ENCODE peak calls at places on chromosomes 2 and 18, in eight cellular contexts. One of them, this sample, is unnamed.

GRCh38 chr2:5538717-5539116 is 153.5 kb upstream of the SOX11 start:
- DNase-seq in left ventricle myocardium inferior: no peak
- DNase-seq in foreskin keratinocyte: no peak
- DNase-seq in fibroblast of the aortic adventitia: no peak
- DNase-seq in MCF 10A: no peak
- DNase-seq in AG04450: no peak
- DNase-seq in GM10248: no peak
- DNase-seq in CD4-positive, alpha-beta T cell: no peak
- DNase-seq in this sample: peak

GRCh38 chr2:202157211-202157985 is 81.0 kb downstream of the SUMO1 start:
- DNase-seq in left ventricle myocardium inferior: no peak
- DNase-seq in foreskin keratinocyte: no peak
- DNase-seq in fibroblast of the aortic adventitia: no peak
- DNase-seq in MCF 10A: no peak
- DNase-seq in AG04450: no peak
- DNase-seq in GM10248: no peak
- DNase-seq in CD4-positive, alpha-beta T cell: no peak
- DNase-seq in this sample: no peak

GRCh38 chr2:8511868-8512612 is 169.8 kb upstream of the ID2 start:
- DNase-seq in left ventricle myocardium inferior: no peak
- DNase-seq in foreskin keratinocyte: no peak
- DNase-seq in fibroblast of the aortic adventitia: peak
- DNase-seq in MCF 10A: peak
- DNase-seq in AG04450: no peak
- DNase-seq in GM10248: no peak
- DNase-seq in CD4-positive, alpha-beta T cell: no peak
- DNase-seq in this sample: no peak

GRCh38 chr2:224284134-224284946 is 117.6 kb downstream of the FAM124B start:
- DNase-seq in left ventricle myocardium inferior: no peak
- DNase-seq in foreskin keratinocyte: peak
- DNase-seq in fibroblast of the aortic adventitia: peak
- DNase-seq in MCF 10A: peak
- DNase-seq in AG04450: no peak
- DNase-seq in GM10248: peak
- DNase-seq in CD4-positive, alpha-beta T cell: no peak
- DNase-seq in this sample: peak

GRCh38 chr2:72984172-72984671 is 66.9 kb downstream of the EMX1 start:
- DNase-seq in left ventricle myocardium inferior: peak
- DNase-seq in foreskin keratinocyte: no peak
- DNase-seq in fibroblast of the aortic adventitia: peak
- DNase-seq in MCF 10A: no peak
- DNase-seq in AG04450: no peak
- DNase-seq in GM10248: no peak
- DNase-seq in CD4-positive, alpha-beta T cell: no peak
- DNase-seq in this sample: no peak

GRCh38 chr18:32349728-32350395 is 120.8 kb downstream of the GAREM1 start:
- DNase-seq in left ventricle myocardium inferior: peak
- DNase-seq in foreskin keratinocyte: peak
- DNase-seq in fibroblast of the aortic adventitia: peak
- DNase-seq in MCF 10A: peak
- DNase-seq in AG04450: peak
- DNase-seq in GM10248: no peak
- DNase-seq in CD4-positive, alpha-beta T cell: no peak
- DNase-seq in this sample: no peak

GRCh38 chr2:161990741-161991140 is 83.3 kb downstream of the DPP4 start:
- DNase-seq in left ventricle myocardium inferior: no peak
- DNase-seq in foreskin keratinocyte: peak
- DNase-seq in fibroblast of the aortic adventitia: peak
- DNase-seq in MCF 10A: peak
- DNase-seq in AG04450: peak
- DNase-seq in GM10248: no peak
- DNase-seq in CD4-positive, alpha-beta T cell: no peak
- DNase-seq in this sample: no peak

GRCh38 chr2:180763249-180763989 is 217.0 kb upstream of the UBE2E3 start:
- DNase-seq in left ventricle myocardium inferior: no peak
- DNase-seq in foreskin keratinocyte: no peak
- DNase-seq in fibroblast of the aortic adventitia: no peak
- DNase-seq in MCF 10A: no peak
- DNase-seq in AG04450: no peak
- DNase-seq in GM10248: no peak
- DNase-seq in CD4-positive, alpha-beta T cell: no peak
- DNase-seq in this sample: no peak

GRCh38 chr2:212709287-212709686 is 170.7 kb upstream of the ERBB4 start:
- DNase-seq in left ventricle myocardium inferior: no peak
- DNase-seq in foreskin keratinocyte: no peak
- DNase-seq in fibroblast of the aortic adventitia: no peak
- DNase-seq in MCF 10A: no peak
- DNase-seq in AG04450: no peak
- DNase-seq in GM10248: no peak
- DNase-seq in CD4-positive, alpha-beta T cell: no peak
- DNase-seq in this sample: no peak

GRCh38 chr2:145692971-145693478 is 1173.1 kb upstream of the ZEB2 start:
- DNase-seq in left ventricle myocardium inferior: no peak
- DNase-seq in foreskin keratinocyte: peak
- DNase-seq in fibroblast of the aortic adventitia: peak
- DNase-seq in MCF 10A: peak
- DNase-seq in AG04450: peak
- DNase-seq in GM10248: no peak
- DNase-seq in CD4-positive, alpha-beta T cell: no peak
- DNase-seq in this sample: no peak

GRCh38 chr2:179444056-179444455 is 179.4 kb upstream of the SESTD1 start:
- DNase-seq in left ventricle myocardium inferior: no peak
- DNase-seq in foreskin keratinocyte: no peak
- DNase-seq in fibroblast of the aortic adventitia: peak
- DNase-seq in MCF 10A: peak
- DNase-seq in AG04450: no peak
- DNase-seq in GM10248: no peak
- DNase-seq in CD4-positive, alpha-beta T cell: no peak
- DNase-seq in this sample: no peak

GRCh38 chr2:12929806-12930205 is 213.1 kb downstream of the TRIB2 start:
- DNase-seq in left ventricle myocardium inferior: no peak
- DNase-seq in foreskin keratinocyte: no peak
- DNase-seq in fibroblast of the aortic adventitia: no peak
- DNase-seq in MCF 10A: no peak
- DNase-seq in AG04450: no peak
- DNase-seq in GM10248: no peak
- DNase-seq in CD4-positive, alpha-beta T cell: no peak
- DNase-seq in this sample: no peak

GRCh38 chr2:197952540-197953202 is 148.3 kb downstream of the PLCL1 start:
- DNase-seq in left ventricle myocardium inferior: no peak
- DNase-seq in foreskin keratinocyte: no peak
- DNase-seq in fibroblast of the aortic adventitia: no peak
- DNase-seq in MCF 10A: no peak
- DNase-seq in AG04450: no peak
- DNase-seq in GM10248: no peak
- DNase-seq in CD4-positive, alpha-beta T cell: no peak
- DNase-seq in this sample: no peak

GRCh38 chr2:118209727-118210126 is 121.5 kb downstream of the INSIG2 start:
- DNase-seq in left ventricle myocardium inferior: no peak
- DNase-seq in foreskin keratinocyte: no peak
- DNase-seq in fibroblast of the aortic adventitia: no peak
- DNase-seq in MCF 10A: no peak
- DNase-seq in AG04450: no peak
- DNase-seq in GM10248: no peak
- DNase-seq in CD4-positive, alpha-beta T cell: no peak
- DNase-seq in this sample: no peak

GRCh38 chr2:64838817-64839216 is 150.4 kb upstream of the SLC1A4 start:
- DNase-seq in left ventricle myocardium inferior: no peak
- DNase-seq in foreskin keratinocyte: peak
- DNase-seq in fibroblast of the aortic adventitia: peak
- DNase-seq in MCF 10A: peak
- DNase-seq in AG04450: peak
- DNase-seq in GM10248: no peak
- DNase-seq in CD4-positive, alpha-beta T cell: no peak
- DNase-seq in this sample: no peak

GRCh38 chr18:76422838-76423237 is 72.2 kb downstream of the ZNF516 start:
- DNase-seq in left ventricle myocardium inferior: no peak
- DNase-seq in foreskin keratinocyte: no peak
- DNase-seq in fibroblast of the aortic adventitia: no peak
- DNase-seq in MCF 10A: no peak
- DNase-seq in AG04450: no peak
- DNase-seq in GM10248: no peak
- DNase-seq in CD4-positive, alpha-beta T cell: no peak
- DNase-seq in this sample: no peak

GRCh38 chr18:3058328-3059191 is 45.6 kb upstream of the LPIN2 start:
- DNase-seq in left ventricle myocardium inferior: no peak
- DNase-seq in foreskin keratinocyte: no peak
- DNase-seq in fibroblast of the aortic adventitia: no peak
- DNase-seq in MCF 10A: no peak
- DNase-seq in AG04450: no peak
- DNase-seq in GM10248: no peak
- DNase-seq in CD4-positive, alpha-beta T cell: no peak
- DNase-seq in this sample: no peak

GRCh38 chr2:172279843-172280242 is 147.5 kb upstream of the ITGA6 start:
- DNase-seq in left ventricle myocardium inferior: no peak
- DNase-seq in foreskin keratinocyte: peak
- DNase-seq in fibroblast of the aortic adventitia: no peak
- DNase-seq in MCF 10A: peak
- DNase-seq in AG04450: no peak
- DNase-seq in GM10248: no peak
- DNase-seq in CD4-positive, alpha-beta T cell: no peak
- DNase-seq in this sample: no peak
- TF ChIP-seq CTCF in left ventricle myocardium inferior: no peak
- TF ChIP-seq CTCF in foreskin keratinocyte: peak
- TF ChIP-seq CTCF in fibroblast of the aortic adventitia: no peak
- TF ChIP-seq CTCF in MCF 10A: peak
- TF ChIP-seq CTCF in AG04450: no peak
- TF ChIP-seq CTCF in GM10248: no peak
- TF ChIP-seq CTCF in CD4-positive, alpha-beta T cell: no peak
- TF ChIP-seq CTCF in this sample: no peak

DNA sequence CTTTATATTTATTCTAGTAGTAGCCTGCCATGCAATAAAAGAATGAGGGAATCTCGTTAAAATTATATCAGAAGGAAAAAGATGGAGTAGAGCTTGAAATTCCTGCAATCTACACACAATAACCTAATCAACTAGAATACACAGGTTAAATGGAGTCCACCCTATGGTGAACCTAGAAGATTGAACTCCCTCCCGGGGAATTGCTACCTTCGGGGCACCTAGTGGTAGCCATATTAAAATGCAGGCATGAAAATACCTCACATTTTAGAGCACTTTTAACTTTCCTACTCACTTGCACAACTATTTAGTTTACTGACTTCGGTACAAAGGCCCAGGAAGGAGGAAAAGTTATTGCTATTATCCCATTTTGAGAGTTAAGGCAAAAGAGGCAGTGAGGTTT is 174.5 kb downstream of the SS18 start:
- DNase-seq in left ventricle myocardium inferior: no peak
- DNase-seq in foreskin keratinocyte: no peak
- DNase-seq in fibroblast of the aortic adventitia: no peak
- DNase-seq in MCF 10A: no peak
- DNase-seq in AG04450: no peak
- DNase-seq in GM10248: no peak
- DNase-seq in CD4-positive, alpha-beta T cell: no peak
- DNase-seq in this sample: no peak
- TF ChIP-seq CTCF in left ventricle myocardium inferior: no peak
- TF ChIP-seq CTCF in foreskin keratinocyte: peak
- TF ChIP-seq CTCF in fibroblast of the aortic adventitia: no peak
- TF ChIP-seq CTCF in MCF 10A: no peak
- TF ChIP-seq CTCF in AG04450: peak
- TF ChIP-seq CTCF in GM10248: no peak
- TF ChIP-seq CTCF in CD4-positive, alpha-beta T cell: no peak
- TF ChIP-seq CTCF in this sample: peak

GRCh38 chr2:166104773-166105172 is 23.0 kb downstream of the SCN1A start:
- DNase-seq in left ventricle myocardium inferior: no peak
- DNase-seq in foreskin keratinocyte: no peak
- DNase-seq in fibroblast of the aortic adventitia: peak
- DNase-seq in MCF 10A: no peak
- DNase-seq in AG04450: no peak
- DNase-seq in GM10248: no peak
- DNase-seq in CD4-positive, alpha-beta T cell: no peak
- DNase-seq in this sample: no peak

GRCh38 chr2:166112193-166112605 is 15.6 kb downstream of the SCN1A start:
- DNase-seq in left ventricle myocardium inferior: no peak
- DNase-seq in foreskin keratinocyte: peak
- DNase-seq in fibroblast of the aortic adventitia: no peak
- DNase-seq in MCF 10A: peak
- DNase-seq in AG04450: no peak
- DNase-seq in GM10248: no peak
- DNase-seq in CD4-positive, alpha-beta T cell: no peak
- DNase-seq in this sample: no peak

GRCh38 chr2:166104084-166104483 is 23.7 kb downstream of the SCN1A start:
- DNase-seq in left ventricle myocardium inferior: no peak
- DNase-seq in foreskin keratinocyte: no peak
- DNase-seq in fibroblast of the aortic adventitia: no peak
- DNase-seq in MCF 10A: no peak
- DNase-seq in AG04450: no peak
- DNase-seq in GM10248: no peak
- DNase-seq in CD4-positive, alpha-beta T cell: no peak
- DNase-seq in this sample: no peak

GRCh38 chr2:166106431-166107015 is 21.3 kb downstream of the SCN1A start:
- DNase-seq in left ventricle myocardium inferior: no peak
- DNase-seq in foreskin keratinocyte: peak
- DNase-seq in fibroblast of the aortic adventitia: peak
- DNase-seq in MCF 10A: peak
- DNase-seq in AG04450: no peak
- DNase-seq in GM10248: no peak
- DNase-seq in CD4-positive, alpha-beta T cell: no peak
- DNase-seq in this sample: no peak
- TF ChIP-seq CTCF in left ventricle myocardium inferior: no peak
- TF ChIP-seq CTCF in foreskin keratinocyte: peak
- TF ChIP-seq CTCF in fibroblast of the aortic adventitia: peak
- TF ChIP-seq CTCF in MCF 10A: no peak
- TF ChIP-seq CTCF in AG04450: peak
- TF ChIP-seq CTCF in GM10248: no peak
- TF ChIP-seq CTCF in CD4-positive, alpha-beta T cell: no peak
- TF ChIP-seq CTCF in this sample: peak

GRCh38 chr18:55779711-55780590 is 192.0 kb upstream of the TCF4 start:
- DNase-seq in left ventricle myocardium inferior: peak
- DNase-seq in foreskin keratinocyte: no peak
- DNase-seq in fibroblast of the aortic adventitia: peak
- DNase-seq in MCF 10A: no peak
- DNase-seq in AG04450: no peak
- DNase-seq in GM10248: peak
- DNase-seq in CD4-positive, alpha-beta T cell: no peak
- DNase-seq in this sample: peak
- TF ChIP-seq CTCF in left ventricle myocardium inferior: peak
- TF ChIP-seq CTCF in foreskin keratinocyte: peak
- TF ChIP-seq CTCF in fibroblast of the aortic adventitia: no peak
- TF ChIP-seq CTCF in MCF 10A: no peak
- TF ChIP-seq CTCF in AG04450: peak
- TF ChIP-seq CTCF in GM10248: no peak
- TF ChIP-seq CTCF in CD4-positive, alpha-beta T cell: no peak
- TF ChIP-seq CTCF in this sample: peak

DNA sequence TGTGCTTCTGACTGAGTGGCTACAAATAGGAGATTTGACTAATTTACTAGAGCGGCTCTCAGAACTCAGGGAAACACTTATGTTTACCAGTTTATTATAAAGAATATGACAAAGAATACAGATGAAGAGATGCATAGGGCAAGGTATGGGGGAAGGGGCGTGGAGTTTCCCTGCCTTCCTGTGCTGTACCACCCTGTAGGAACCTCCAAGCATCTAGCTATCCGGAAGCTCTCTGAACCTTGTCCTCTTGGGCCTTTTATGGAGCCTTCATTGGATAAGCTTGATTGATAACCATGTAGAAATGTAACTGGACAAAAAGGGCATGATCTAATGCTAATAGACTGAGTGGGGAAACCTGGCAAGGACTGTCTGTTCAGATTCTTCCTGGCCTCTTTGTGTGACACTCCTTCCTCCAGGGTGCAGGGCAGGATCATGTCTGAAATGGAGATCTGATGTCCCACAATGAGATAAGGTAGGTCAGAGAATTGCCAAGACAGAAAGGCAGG is 101.8 kb upstream of the NPAS2 start:
- DNase-seq in left ventricle myocardium inferior: no peak
- DNase-seq in foreskin keratinocyte: no peak
- DNase-seq in fibroblast of the aortic adventitia: no peak
- DNase-seq in MCF 10A: no peak
- DNase-seq in AG04450: no peak
- DNase-seq in GM10248: no peak
- DNase-seq in CD4-positive, alpha-beta T cell: no peak
- DNase-seq in this sample: no peak
- TF ChIP-seq CTCF in left ventricle myocardium inferior: no peak
- TF ChIP-seq CTCF in foreskin keratinocyte: no peak
- TF ChIP-seq CTCF in fibroblast of the aortic adventitia: no peak
- TF ChIP-seq CTCF in MCF 10A: no peak
- TF ChIP-seq CTCF in AG04450: no peak
- TF ChIP-seq CTCF in GM10248: no peak
- TF ChIP-seq CTCF in CD4-positive, alpha-beta T cell: no peak
- TF ChIP-seq CTCF in this sample: no peak

This sample was measured in neural crest cell.